ENCODE peak calls at places on chromosomes 11 and 22, in four cellular contexts. One of them, this sample, is unnamed.

GRCh38 chr11:126416542-126417090 is 61.1 kb downstream of the ST3GAL4 start:
- DNase-seq in neuronal stem cell: peak
- DNase-seq in mammary epithelial cell: no peak
- DNase-seq in colonic mucosa: peak
- DNase-seq in this sample: peak

GRCh38 chr11:33291004-33291777 is 34.0 kb downstream of the HIPK3 start:
- DNase-seq in mammary epithelial cell: no peak
- DNase-seq in colonic mucosa: no peak
- DNase-seq in neuronal stem cell: no peak
- DNase-seq in this sample: no peak

GRCh38 chr11:122910775-122911174 is 28.2 kb downstream of the JHY start:
- DNase-seq in mammary epithelial cell: peak
- DNase-seq in neuronal stem cell: no peak
- DNase-seq in colonic mucosa: no peak
- DNase-seq in this sample: no peak

GRCh38 chr11:13105237-13105844 is 96.2 kb downstream of the RASSF10 start:
- DNase-seq in colonic mucosa: peak
- DNase-seq in mammary epithelial cell: no peak
- DNase-seq in neuronal stem cell: no peak
- DNase-seq in this sample: no peak

GRCh38 chr11:103596323-103596722 is 440.1 kb upstream of the DDI1 start:
- DNase-seq in mammary epithelial cell: peak
- DNase-seq in colonic mucosa: no peak
- DNase-seq in neuronal stem cell: no peak
- DNase-seq in this sample: no peak

GRCh38 chr22:42322562-42322926 is 52.1 kb upstream of the TCF20 start:
- DNase-seq in colonic mucosa: no peak
- DNase-seq in neuronal stem cell: no peak
- DNase-seq in mammary epithelial cell: no peak
- DNase-seq in this sample: no peak

GRCh38 chr22:38270091-38270972 is 2.5 kb downstream of the TMEM184B start:
- DNase-seq in colonic mucosa: no peak
- DNase-seq in neuronal stem cell: no peak
- DNase-seq in mammary epithelial cell: no peak
- DNase-seq in this sample: no peak

GRCh38 chr11:44171518-44171917 is 76.0 kb downstream of the EXT2 start:
- DNase-seq in colonic mucosa: no peak
- DNase-seq in mammary epithelial cell: no peak
- DNase-seq in neuronal stem cell: no peak
- DNase-seq in this sample: no peak

GRCh38 chr22:27985323-27986275 is 66.5 kb upstream of the PITPNB start:
- DNase-seq in neuronal stem cell: no peak
- DNase-seq in mammary epithelial cell: no peak
- DNase-seq in colonic mucosa: no peak
- DNase-seq in this sample: no peak

GRCh38 chr11:118606844-118607228 is 579 bp upstream of the PHLDB1 start:
- DNase-seq in neuronal stem cell: no peak
- DNase-seq in mammary epithelial cell: no peak
- DNase-seq in colonic mucosa: no peak
- DNase-seq in this sample: no peak
- H3K4me3 ChIP-seq in neuronal stem cell: no peak
- H3K4me3 ChIP-seq in mammary epithelial cell: no peak
- H3K4me3 ChIP-seq in colonic mucosa: no peak
- H3K4me3 ChIP-seq in this sample: no peak

DNA sequence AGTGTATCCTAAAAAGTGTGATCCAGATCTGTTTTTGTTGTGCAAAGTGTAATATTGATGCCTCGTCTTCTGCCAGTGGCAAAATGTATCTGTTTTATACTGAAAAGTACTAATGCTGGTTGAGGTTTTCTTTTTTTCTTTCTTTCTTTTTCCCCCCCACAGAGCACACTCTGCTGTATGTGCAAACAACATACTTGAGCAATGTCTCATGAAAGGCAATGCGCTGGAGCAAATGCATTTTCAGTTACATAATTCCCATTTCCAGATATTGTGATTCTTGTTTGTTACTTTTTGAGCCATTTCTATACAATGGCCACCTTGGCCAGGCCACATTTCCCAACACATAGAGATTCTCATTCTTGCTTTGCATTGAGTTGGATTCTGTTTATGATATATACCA is 64.1 kb downstream of the SLC36A4 start:
- DNase-seq in colonic mucosa: no peak
- DNase-seq in neuronal stem cell: no peak
- DNase-seq in mammary epithelial cell: no peak
- DNase-seq in this sample: no peak
- H3K27ac ChIP-seq in colonic mucosa: no peak
- H3K27ac ChIP-seq in neuronal stem cell: no peak
- H3K27ac ChIP-seq in mammary epithelial cell: no peak
- H3K27ac ChIP-seq in this sample: no peak

DNA sequence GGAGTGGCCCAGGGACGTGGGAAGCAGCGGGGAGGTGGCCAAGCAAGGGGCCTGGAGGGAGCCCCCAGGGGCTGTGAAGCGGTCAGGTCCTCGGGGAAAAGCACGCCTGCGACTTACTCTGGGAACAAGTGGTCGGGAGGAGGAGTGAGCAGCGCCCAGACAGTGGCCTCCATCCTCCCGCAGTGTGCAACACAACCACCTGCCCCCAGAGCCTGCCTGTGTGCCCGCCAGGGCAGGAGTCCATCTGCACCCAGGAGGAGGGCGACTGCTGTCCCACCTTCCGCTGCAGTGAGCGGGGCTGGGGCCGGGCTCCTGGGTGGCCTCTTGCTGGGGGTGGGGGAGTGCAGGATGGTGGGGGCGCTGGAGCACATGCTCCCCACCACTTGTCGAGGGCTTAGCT is 35.0 kb downstream of the MUC5B start:
- DNase-seq in neuronal stem cell: no peak
- DNase-seq in colonic mucosa: no peak
- DNase-seq in mammary epithelial cell: no peak
- DNase-seq in this sample: no peak
- H3K4me3 ChIP-seq in neuronal stem cell: no peak
- H3K4me3 ChIP-seq in colonic mucosa: no peak
- H3K4me3 ChIP-seq in mammary epithelial cell: no peak
- H3K4me3 ChIP-seq in this sample: no peak

GRCh38 chr11:128424271-128424709 is 163.1 kb downstream of the ETS1 start:
- DNase-seq in neuronal stem cell: no peak
- DNase-seq in colonic mucosa: peak
- DNase-seq in mammary epithelial cell: no peak
- DNase-seq in this sample: no peak
- H3K27ac ChIP-seq in neuronal stem cell: no peak
- H3K27ac ChIP-seq in colonic mucosa: peak
- H3K27ac ChIP-seq in mammary epithelial cell: no peak
- H3K27ac ChIP-seq in this sample: no peak

DNA sequence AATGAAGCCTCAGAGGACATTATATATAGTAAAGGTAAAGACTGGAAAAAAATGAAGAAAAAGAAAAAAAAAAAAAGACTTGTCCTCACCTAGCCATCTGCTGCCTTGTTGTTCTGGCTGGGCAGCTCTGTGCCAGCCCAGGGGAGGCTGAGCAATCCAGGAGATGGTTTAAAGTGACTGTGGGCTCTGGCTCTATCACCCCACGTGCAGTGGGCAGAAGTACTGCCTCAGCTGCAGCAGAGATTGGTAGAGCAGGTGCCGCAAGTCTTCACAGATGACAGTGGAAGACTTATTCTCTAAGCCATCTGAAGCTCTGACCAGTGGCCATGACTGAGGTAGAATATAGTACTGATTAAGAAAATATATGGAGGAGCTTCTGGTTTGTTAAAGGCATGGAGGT is 62.2 kb downstream of the SGSM3 start:
- DNase-seq in colonic mucosa: no peak
- DNase-seq in mammary epithelial cell: no peak
- DNase-seq in neuronal stem cell: no peak
- DNase-seq in this sample: no peak
- H3K4me3 ChIP-seq in colonic mucosa: no peak
- H3K4me3 ChIP-seq in mammary epithelial cell: no peak
- H3K4me3 ChIP-seq in neuronal stem cell: no peak
- H3K4me3 ChIP-seq in this sample: no peak

GRCh38 chr22:46776876-46777608 is 14.6 kb downstream of the TBC1D22A start:
- DNase-seq in mammary epithelial cell: no peak
- DNase-seq in neuronal stem cell: no peak
- DNase-seq in colonic mucosa: no peak
- DNase-seq in this sample: no peak
- H3K27ac ChIP-seq in mammary epithelial cell: no peak
- H3K27ac ChIP-seq in neuronal stem cell: no peak
- H3K27ac ChIP-seq in colonic mucosa: no peak
- H3K27ac ChIP-seq in this sample: peak

DNA sequence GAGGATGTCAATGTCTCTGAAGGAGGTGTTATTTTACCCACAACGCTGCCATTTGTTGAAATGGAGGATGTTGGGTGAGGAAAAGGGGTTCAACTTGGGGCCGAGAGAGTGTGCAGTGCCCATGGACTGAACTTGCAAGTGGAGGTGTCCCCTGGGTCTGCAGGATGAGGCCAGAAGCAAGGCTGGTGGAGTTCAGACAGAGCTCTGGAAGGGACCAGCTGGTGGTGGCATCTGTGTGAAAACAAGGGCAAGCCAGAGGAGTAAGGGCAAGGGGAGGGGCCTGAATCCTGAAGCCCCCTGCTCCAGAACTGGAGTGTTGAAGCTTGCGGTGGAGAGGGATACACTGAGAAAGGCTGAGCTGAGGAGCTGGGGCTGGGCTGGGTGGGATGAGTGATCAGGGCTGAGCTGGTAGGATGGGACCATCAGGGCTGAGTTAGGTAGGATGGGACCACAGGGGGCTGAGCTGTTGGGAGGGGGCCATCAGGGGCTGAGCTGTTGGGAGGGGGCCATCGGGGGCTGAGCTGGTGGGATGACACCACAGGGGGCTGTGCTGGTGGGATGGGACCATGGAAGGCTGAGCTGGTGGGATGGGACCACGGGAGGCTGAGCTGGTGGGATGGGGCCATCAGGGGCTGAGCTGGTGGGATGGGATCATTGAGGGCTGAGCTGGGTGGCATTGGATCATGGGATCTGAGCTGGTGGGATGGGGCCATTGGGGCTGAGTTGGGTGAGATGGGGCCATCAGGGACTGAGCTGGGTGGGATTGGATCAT is 13.4 kb upstream of the CTSD start:
- DNase-seq in colonic mucosa: no peak
- DNase-seq in mammary epithelial cell: no peak
- DNase-seq in neuronal stem cell: no peak
- DNase-seq in this sample: no peak
- H3K4me3 ChIP-seq in colonic mucosa: no peak
- H3K4me3 ChIP-seq in mammary epithelial cell: no peak
- H3K4me3 ChIP-seq in neuronal stem cell: no peak
- H3K4me3 ChIP-seq in this sample: no peak

GRCh38 chr11:104678408-104678807 is 219.9 kb downstream of the CASP12 start:
- DNase-seq in neuronal stem cell: no peak
- DNase-seq in mammary epithelial cell: peak
- DNase-seq in colonic mucosa: no peak
- DNase-seq in this sample: no peak
- H3K27ac ChIP-seq in neuronal stem cell: no peak
- H3K27ac ChIP-seq in mammary epithelial cell: no peak
- H3K27ac ChIP-seq in colonic mucosa: no peak
- H3K27ac ChIP-seq in this sample: no peak

This sample was measured in CD4-positive, alpha-beta memory T cell.